ENCODE peak calls at places on chromosomes 6 and 20, in six cellular contexts. A is stomach, P is right cardiac atrium, J is adipocyte, H is A549, D is Panc1. R is an unnamed sample.

GRCh38 chr6:93416575-93417420 is 2.6 kb downstream of the EPHA7 start:
- DNase-seq in A (no peak), P (peak; percentile 71), J (no peak), H (peak; percentile 37), D (no peak), R (peak; percentile 62)

GRCh38 chr6:116409756-116410155 is 39.0 kb downstream of the DSE start:
- DNase-seq in A (no peak), P (no peak), J (no peak), H (no peak), D (no peak), R (no peak)

GRCh38 chr6:40882321-40882720 is 156.7 kb downstream of the UNC5CL start:
- DNase-seq in A (no peak), P (no peak), J (no peak), H (no peak), D (no peak), R (no peak)

GRCh38 chr20:53002786-53003185 is 30.6 kb downstream of the TSHZ2 start:
- DNase-seq in A (no peak), P (no peak), J (no peak), H (no peak), D (no peak), R (no peak)

GRCh38 chr6:11236351-11236750 is 3.9 kb upstream of the NEDD9 start:
- DNase-seq in A (no peak), P (no peak), J (no peak), H (no peak), D (no peak), R (no peak)

GRCh38 chr6:149230729-149231434 is 86.6 kb upstream of the TAB2 start:
- DNase-seq in A (no peak), P (no peak), J (no peak), H (no peak), D (no peak), R (no peak)

GRCh38 chr6:16130437-16130891 is 1.6 kb downstream of the MYLIP start:
- DNase-seq in A (no peak), P (no peak), J (no peak), H (no peak), D (no peak), R (no peak)

GRCh38 chr6:16901777-16902176 is 140.5 kb upstream of the ATXN1 start:
- DNase-seq in A (peak; percentile 44), P (peak; percentile 84), J (peak; percentile 79), H (no peak), D (no peak), R (no peak)

GRCh38 chr20:52410746-52411317 is 219.3 kb upstream of the ZFP64 start:
- DNase-seq in A (no peak), P (no peak), J (no peak), H (no peak), D (no peak), R (no peak)

GRCh38 chr6:134373282-134373922 is 55.5 kb upstream of the SGK1 start:
- DNase-seq in A (no peak), P (peak; percentile 50), J (peak; percentile 88), H (peak; percentile 59), D (no peak), R (no peak)

GRCh38 chr6:128275030-128275429 is 245.4 kb downstream of the PTPRK start:
- DNase-seq in A (no peak), P (no peak), J (peak; percentile 35), H (no peak), D (peak; percentile 63), R (no peak)

GRCh38 chr6:133101790-133102189 is 139.4 kb upstream of the EYA4 start:
- DNase-seq in A (no peak), P (no peak), J (no peak), H (no peak), D (no peak), R (no peak)

GRCh38 chr20:38412877-38413577 is 22.1 kb downstream of the SNHG17 start:
- DNase-seq in A (no peak), P (no peak), J (no peak), H (no peak), D (no peak), R (peak; percentile 15)

GRCh38 chr20:58787211-58788067 is 63.3 kb downstream of the GNAS-AS1 start:
- DNase-seq in A (no peak), P (no peak), J (no peak), H (no peak), D (no peak), R (no peak)

GRCh38 chr6:107665386-107665785 is 158.7 kb downstream of the SCML4 start:
- DNase-seq in A (no peak), P (no peak), J (peak; percentile 55), H (no peak), D (no peak), R (no peak)
- H3K4me1 ChIP-seq in A (peaks cover 12% of the 10 kb centered on the region), P (no peaks in the 10 kb centered on the region), J (peaks cover 38% of the 10 kb centered on the region), H (no peaks in the 10 kb centered on the region), D (peaks cover 26% of the 10 kb centered on the region), R (peaks cover 7% of the 10 kb centered on the region)

GRCh38 chr20:21518292-21518991 is 4.6 kb upstream of the NKX2-2 start:
- DNase-seq in A (no peak), P (no peak), J (no peak), H (no peak), D (no peak), R (peak; percentile 29)
- H3K4me1 ChIP-seq in A (peaks cover 71% of the 10 kb centered on the region), P (no peaks in the 10 kb centered on the region), J (no peaks in the 10 kb centered on the region), H (peaks cover 28% of the 10 kb centered on the region), D (no peaks in the 10 kb centered on the region), R (peaks cover 3% of the 10 kb centered on the region)

GRCh38 chr20:62949153-62949821 is 3.2 kb upstream of the SLC17A9 start:
- DNase-seq in A (no peak), P (no peak), J (no peak), H (peak; percentile 22), D (no peak), R (no peak)
- H3K4me1 ChIP-seq in A (peaks cover 44% of the 10 kb centered on the region), P (peaks cover 11% of the 10 kb centered on the region), J (peaks cover 14% of the 10 kb centered on the region), H (no peaks in the 10 kb centered on the region), D (no peaks in the 10 kb centered on the region), R (peaks cover 3% of the 10 kb centered on the region)

DNA sequence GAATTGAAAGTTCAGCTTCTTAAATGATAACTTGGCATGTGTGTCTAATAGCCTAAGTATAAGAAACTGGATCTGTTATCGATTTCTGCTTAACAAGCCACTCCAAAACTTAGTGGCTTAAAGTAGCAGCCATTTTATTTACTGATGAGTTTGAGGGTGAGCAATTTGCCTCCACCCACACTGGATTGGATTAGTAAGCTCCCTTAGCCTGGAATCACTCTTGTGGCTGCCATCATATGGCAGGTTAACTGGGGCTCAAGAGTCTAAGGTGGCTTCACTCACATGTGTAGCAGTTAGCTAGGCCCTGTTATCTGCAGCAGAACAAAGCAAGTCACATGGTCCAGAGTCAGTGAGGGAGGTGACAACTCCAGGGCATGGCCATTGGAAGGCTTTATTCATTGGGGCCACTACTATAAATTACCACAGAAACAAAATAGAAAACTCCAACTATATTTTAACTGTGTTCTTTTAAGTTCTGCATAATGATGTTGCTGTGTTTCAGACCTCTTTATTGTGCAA is 49.3 kb downstream of the DCBLD1 start:
- DNase-seq in A (no peak), P (no peak), J (no peak), H (no peak), D (no peak), R (no peak)
- H3K4me1 ChIP-seq in A (no peaks in the 10 kb centered on the region), P (peaks cover 6% of the 10 kb centered on the region), J (peaks cover 22% of the 10 kb centered on the region), H (peaks cover 63% of the 10 kb centered on the region), D (no peaks in the 10 kb centered on the region), R (no peaks in the 10 kb centered on the region)

DNA sequence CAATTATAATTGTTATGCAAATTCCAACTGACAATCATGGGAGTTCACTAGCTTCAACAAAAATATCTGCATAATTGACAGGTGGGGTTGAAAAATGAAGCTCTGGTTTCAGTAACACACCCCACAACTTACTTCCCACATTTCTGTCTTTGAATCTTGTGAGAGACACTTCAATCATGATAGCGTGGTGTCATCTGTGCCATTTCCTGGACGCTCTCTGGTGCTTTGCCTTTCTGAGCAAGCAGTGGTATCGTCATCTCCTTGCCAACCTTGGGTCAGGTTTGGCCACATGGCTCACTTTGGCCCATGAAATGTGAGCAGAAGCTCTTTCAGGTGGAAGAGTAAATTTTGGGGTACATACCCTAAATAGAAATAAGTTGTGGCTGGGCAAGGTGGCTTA is 10.2 kb downstream of the BMP7 start:
- DNase-seq in A (no peak), P (no peak), J (no peak), H (no peak), D (no peak), R (no peak)
- H3K4me1 ChIP-seq in A (peaks cover 22% of the 10 kb centered on the region), P (no peaks in the 10 kb centered on the region), J (peaks cover 10% of the 10 kb centered on the region), H (no peaks in the 10 kb centered on the region), D (peaks cover under 1% of the 10 kb centered on the region), R (peaks cover 12% of the 10 kb centered on the region)

DNA sequence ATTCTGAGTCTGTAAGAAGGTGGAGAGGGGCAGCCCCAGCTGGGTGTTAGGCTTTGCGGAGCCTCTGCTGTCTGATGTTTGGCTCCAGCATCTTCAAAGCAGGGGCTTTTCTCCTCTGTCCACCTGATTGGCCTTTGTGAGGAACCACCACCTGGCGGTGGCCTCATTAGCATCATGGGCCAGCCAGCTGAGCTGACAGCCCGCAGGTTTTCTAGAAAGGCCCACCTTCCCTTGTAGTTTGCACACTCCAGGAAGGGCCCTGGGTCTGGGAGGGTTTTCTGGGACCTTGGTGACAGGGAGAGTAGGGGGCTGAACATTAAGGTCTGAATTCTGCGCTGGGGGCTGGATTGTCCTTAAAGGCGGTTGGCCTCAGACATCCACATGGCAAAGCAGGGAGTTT is 11.6 kb downstream of the IGF2R start:
- DNase-seq in A (no peak), P (no peak), J (no peak), H (no peak), D (no peak), R (no peak)
- H3K4me1 ChIP-seq in A (peaks cover 95% of the 10 kb centered on the region), P (peaks cover 39% of the 10 kb centered on the region), J (peaks cover 65% of the 10 kb centered on the region), H (peaks cover 23% of the 10 kb centered on the region), D (peaks cover 89% of the 10 kb centered on the region), R (peaks cover 18% of the 10 kb centered on the region)